ENCODE peak calls at places on chromosome 22, in four cellular contexts. T is PC-9, P is body of pancreas, X is cardiac fibroblast. K is an unnamed sample.

GRCh38 chr22:24466831-24467249 is 28.3 kb upstream of the UPB1 start:
- DNase-seq in T (peak), P (peak), X (peak), K (no peak)

GRCh38 chr22:25488244-25489020 is 76.0 kb upstream of the GRK3 start:
- DNase-seq in X (peak), T (peak), P (peak), K (no peak)

GRCh38 chr22:38802671-38803121 is 8.8 kb upstream of the DNAL4 start:
- DNase-seq in P (peak), T (peak), X (peak), K (no peak)

GRCh38 chr22:42300286-42301071 is 30.0 kb upstream of the TCF20 start:
- DNase-seq in T (peak), X (no peak), P (no peak), K (no peak)

GRCh38 chr22:18968011-18968749 is 32.1 kb upstream of the PRODH start:
- DNase-seq in T (peak), X (peak), P (peak), K (no peak)

GRCh38 chr22:40196628-40197027 is 18.9 kb downstream of the TNRC6B start:
- DNase-seq in P (no peak), T (peak), X (peak), K (no peak)

GRCh38 chr22:48320671-48321515 is 1506.8 kb downstream of the BRD1 start:
- DNase-seq in T (no peak), P (no peak), X (no peak), K (no peak)

GRCh38 chr22:26444777-26445176 is 15.7 kb downstream of the ASPHD2 start:
- DNase-seq in T (no peak), P (no peak), X (no peak), K (no peak)

GRCh38 chr22:41504397-41504796 is 35.5 kb downstream of the ACO2 start:
- DNase-seq in P (no peak), T (no peak), X (peak), K (no peak)

GRCh38 chr22:41899110-41899509 is 15.8 kb downstream of the SHISA8 start:
- DNase-seq in T (no peak), X (no peak), P (no peak), K (no peak)

GRCh38 chr22:24601217-24602104 is 1.5 kb upstream of the GGT1 start:
- DNase-seq in X (no peak), T (peak), P (peak), K (peak)

GRCh38 chr22:47043835-47044721 is 281.6 kb downstream of the TBC1D22A start:
- DNase-seq in X (peak), P (peak), T (peak), K (no peak)

GRCh38 chr22:37146507-37147180 is 3.1 kb downstream of the IL2RB start:
- DNase-seq in P (no peak), X (no peak), T (no peak), K (no peak)

GRCh38 chr22:37229805-37230672 is 14.0 kb downstream of the RAC2 start:
- DNase-seq in P (no peak), X (peak), T (peak), K (no peak)

GRCh38 chr22:40202225-40202944 is 24.7 kb downstream of the TNRC6B start:
- DNase-seq in T (no peak), X (no peak), P (no peak), K (no peak)

GRCh38 chr22:37492428-37493344 is 6.5 kb upstream of the MFNG start:
- DNase-seq in X (peak), P (no peak), T (peak), K (no peak)

GRCh38 chr22:30969532-30970355 is 679 bp downstream of the TUG1 start:
- DNase-seq in P (no peak), T (peak), X (peak), K (peak)

GRCh38 chr22:24796056-24796455 is 10.0 kb upstream of the SGSM1 start:
- DNase-seq in T (no peak), P (no peak), X (no peak), K (no peak)

GRCh38 chr22:50522208-50522805 is 3.1 kb downstream of the SCO2 start:
- DNase-seq in T (no peak), X (no peak), P (no peak), K (no peak)

GRCh38 chr22:49568751-49569285 is 258.9 kb downstream of the BRD1 start:
- DNase-seq in X (no peak), P (no peak), T (no peak), K (no peak)

GRCh38 chr22:37300551-37301017 is 18.3 kb downstream of the CYTH4 start:
- DNase-seq in T (no peak), X (no peak), P (no peak), K (no peak)

GRCh38 chr22:41280065-41280464 is 5.9 kb downstream of the RANGAP1 start:
- DNase-seq in X (no peak), T (no peak), P (no peak), K (no peak)

GRCh38 chr22:42700901-42701300 is 19.8 kb downstream of the A4GALT start:
- DNase-seq in X (no peak), T (no peak), P (no peak), K (no peak)

GRCh38 chr22:49971232-49972162 is 10.9 kb downstream of the PIM3 start:
- DNase-seq in X (peak), P (peak), T (peak), K (no peak)

GRCh38 chr22:41762980-41763779 is 37.3 kb upstream of the CCDC134 start:
- DNase-seq in X (peak), P (no peak), T (peak), K (no peak)

GRCh38 chr22:26783886-26784285 is 126.5 kb downstream of the MIAT start:
- DNase-seq in X (no peak), T (no peak), P (no peak), K (no peak)

GRCh38 chr22:39528080-39528661 is 4.4 kb downstream of the RPS19BP1 start:
- DNase-seq in X (no peak), T (peak), P (no peak), K (no peak)

GRCh38 chr22:49433717-49434611 is 393.7 kb downstream of the BRD1 start:
- DNase-seq in P (no peak), X (no peak), T (peak), K (no peak)

GRCh38 chr22:32378703-32379272 is 21.1 kb downstream of the RFPL3 start:
- DNase-seq in T (peak), X (peak), P (no peak), K (no peak)

GRCh38 chr22:31344369-31345330 is 1.5 kb downstream of the PATZ1 start:
- DNase-seq in T (no peak), X (peak), P (peak), K (no peak)

GRCh38 chr22:50696799-50697561 is 24.4 kb downstream of the SHANK3 start:
- DNase-seq in P (no peak), X (peak), T (peak), K (no peak)

GRCh38 chr22:41511521-41511968 is 32.7 kb downstream of the POLR3H start:
- DNase-seq in X (no peak), T (no peak), P (no peak), K (no peak)

GRCh38 chr22:25711491-25711890 is 30.5 kb upstream of the MYO18B start:
- DNase-seq in X (no peak), T (no peak), P (no peak), K (no peak)

GRCh38 chr22:49795521-49795920 is 32.2 kb downstream of the BRD1 start:
- DNase-seq in X (no peak), P (no peak), T (no peak), K (no peak)

GRCh38 chr22:24322522-24322921 is 51.9 kb downstream of the SPECC1L start:
- DNase-seq in T (no peak), P (no peak), X (no peak), K (no peak)

GRCh38 chr22:26845016-26845728 is 187.8 kb downstream of the MIAT start:
- DNase-seq in P (no peak), T (no peak), X (peak), K (no peak)

GRCh38 chr22:33635766-33636165 is 284.5 kb downstream of the LARGE1 start:
- DNase-seq in T (no peak), X (no peak), P (no peak), K (no peak)

GRCh38 chr22:42379961-42380537 is 52.2 kb downstream of the NFAM1 start:
- DNase-seq in X (no peak), P (no peak), T (no peak), K (no peak)

GRCh38 chr22:22042009-22042408 is 59.4 kb upstream of the TOP3B start:
- DNase-seq in T (no peak), P (no peak), X (no peak), K (no peak)
- H3K4me3 ChIP-seq in T (no peak), P (no peak), X (no peak), K (no peak)

DNA sequence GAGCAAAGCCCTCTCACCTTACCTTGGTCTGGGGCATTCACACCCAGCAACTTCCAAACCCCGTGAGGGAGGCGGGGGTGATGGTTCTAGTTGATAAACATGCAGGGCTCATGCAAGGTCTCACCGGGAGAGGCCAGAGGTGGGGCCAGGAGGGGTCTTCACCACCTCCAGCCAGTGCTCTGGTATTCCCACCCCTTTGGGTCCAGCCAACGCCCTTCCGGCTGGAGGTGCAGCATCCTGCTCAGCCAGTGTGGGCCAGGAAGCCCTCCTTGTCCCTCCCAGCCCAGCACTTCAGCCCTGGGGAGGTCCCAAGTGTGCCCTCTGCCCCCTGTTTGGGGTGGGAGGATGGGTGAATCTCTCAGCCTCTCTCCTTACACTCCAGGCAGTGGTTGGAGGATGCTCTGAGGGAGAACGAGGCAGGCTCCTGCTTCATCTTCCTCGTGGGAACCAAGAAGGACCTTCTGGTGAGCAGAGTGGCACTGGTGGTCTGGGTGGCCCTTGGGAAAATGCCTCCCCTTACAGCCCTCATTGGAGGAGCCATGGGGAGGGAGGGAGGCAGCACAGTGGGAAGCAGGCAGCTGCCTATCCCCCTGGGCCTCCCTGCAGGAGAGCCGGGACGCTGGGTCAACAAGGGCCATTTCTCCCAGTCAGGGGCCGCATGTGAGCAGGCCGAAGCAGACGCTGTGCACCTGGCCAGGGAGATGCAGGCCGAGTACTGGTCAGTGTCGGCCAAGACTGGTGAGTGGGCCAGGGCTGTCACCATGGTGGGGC is 13.4 kb downstream of the RAB36 start:
- DNase-seq in T (no peak), X (no peak), P (no peak), K (no peak)
- H3K4me3 ChIP-seq in T (no peak), X (no peak), P (no peak), K (no peak)

DNA sequence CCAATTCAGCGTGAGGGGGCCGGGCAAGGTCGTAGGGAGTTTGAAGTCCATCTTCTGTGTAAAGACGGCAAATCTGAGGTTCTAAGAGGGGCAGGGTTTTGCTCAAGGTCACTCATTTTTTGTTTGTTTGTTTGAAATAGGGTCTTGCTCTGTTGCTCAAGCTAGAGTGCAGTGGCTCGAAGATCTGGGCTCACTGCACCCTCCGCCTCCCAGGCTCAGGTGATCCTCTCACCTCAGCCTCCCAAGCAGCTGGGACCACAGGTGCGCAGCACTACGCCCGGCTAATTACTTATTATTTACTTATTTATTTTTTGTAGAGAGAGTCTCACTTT is 355 bp upstream of the AP1B1 start:
- DNase-seq in P (no peak), X (no peak), T (no peak), K (no peak)
- H3K4me3 ChIP-seq in P (peak), X (peak), T (peak), K (peak)

GRCh38 chr22:45769569-45770210 is 98.1 kb downstream of the ATXN10 start:
- DNase-seq in P (no peak), T (no peak), X (no peak), K (no peak)
- H3K4me3 ChIP-seq in P (no peak), T (no peak), X (no peak), K (no peak)

GRCh38 chr22:20418211-20418788 is 19.3 kb downstream of the SCARF2 start:
- DNase-seq in X (peak), P (peak), T (peak), K (peak)
- H3K4me3 ChIP-seq in X (peak), P (no peak), T (peak), K (peak)

GRCh38 chr22:46027219-46028068 is 50.5 kb upstream of the WNT7B start:
- DNase-seq in P (peak), T (peak), X (no peak), K (no peak)
- H3K4me3 ChIP-seq in P (no peak), T (peak), X (peak), K (no peak)

GRCh38 chr22:45218974-45219373 is 21.7 kb downstream of the KIAA0930 start:
- DNase-seq in P (no peak), T (no peak), X (no peak), K (no peak)
- H3K4me3 ChIP-seq in P (no peak), T (no peak), X (no peak), K (no peak)

DNA sequence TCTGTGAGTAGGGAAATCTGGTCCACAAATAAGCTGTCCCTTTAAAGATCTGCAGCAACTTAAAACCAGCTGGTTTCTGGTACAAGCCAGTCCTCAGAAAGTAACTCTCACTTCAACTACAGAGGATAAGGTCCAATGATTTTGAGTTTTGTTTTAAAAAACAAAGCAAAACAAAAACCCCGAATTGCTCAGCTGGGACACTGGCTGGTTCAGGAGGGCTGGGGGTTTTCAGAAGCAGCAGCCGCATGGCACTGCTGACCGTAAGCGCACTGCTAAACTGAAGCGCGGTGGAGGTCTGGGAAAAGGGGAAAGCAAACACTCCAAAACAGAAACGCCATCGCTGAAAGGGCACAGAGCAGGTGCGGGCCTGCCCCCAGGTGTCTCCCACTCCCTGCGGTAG is 59.7 kb downstream of the MICAL3 start:
- DNase-seq in X (no peak), T (no peak), P (no peak), K (no peak)
- H3K4me3 ChIP-seq in X (no peak), T (no peak), P (no peak), K (no peak)

GRCh38 chr22:35630387-35630793 is 13.3 kb upstream of the MB start:
- DNase-seq in X (peak), T (peak), P (no peak), K (no peak)
- H3K4me3 ChIP-seq in X (no peak), T (no peak), P (no peak), K (no peak)

K was measured in LNCaP clone FGC.